ENCODE peak calls at places on chromosomes 11 and 22, in four cellular contexts. F is left cardiac atrium, H is kidney, E is endothelial cell. T is an unnamed sample.

GRCh38 chr22:50294319-50294656 is 13.2 kb downstream of the PLXNB2 start:
- DNase-seq in F (no peak), H (no peak), E (no peak), T (no peak)

GRCh38 chr11:85875505-85875904 is 20.3 kb downstream of the CCDC83 start:
- DNase-seq in F (no peak), H (no peak), E (no peak), T (no peak)

GRCh38 chr11:44188643-44189042 is 93.2 kb downstream of the EXT2 start:
- DNase-seq in F (no peak), H (no peak), E (no peak), T (no peak)

GRCh38 chr11:34566209-34566551 is 52.6 kb upstream of the ELF5 start:
- DNase-seq in F (no peak), H (no peak), E (no peak), T (no peak)

GRCh38 chr11:73314121-73314948 is 6.3 kb downstream of the ARHGEF17 start:
- DNase-seq in F (peak; percentile 62), H (peak; percentile 88), E (no peak), T (peak; percentile 42)

GRCh38 chr11:85694385-85694980 is 8.5 kb upstream of the CCDC89 start:
- DNase-seq in F (no peak), H (no peak), E (no peak), T (no peak)

GRCh38 chr22:47125603-47126002 is 363.2 kb downstream of the TBC1D22A start:
- DNase-seq in F (no peak), H (no peak), E (no peak), T (no peak)

GRCh38 chr11:63985812-63986155 is 454 bp upstream of the OTUB1 start:
- DNase-seq in F (peak; percentile 61), H (peak; percentile 85), E (no peak), T (no peak)

GRCh38 chr22:46735747-46736608 is 2.1 kb downstream of the CERK start:
- DNase-seq in F (no peak), H (peak; percentile 59), E (peak; percentile 32), T (no peak)

GRCh38 chr11:94897330-94897768 is 76.0 kb downstream of the CWC15 start:
- DNase-seq in F (peak; percentile 43), H (no peak), E (peak; percentile 42), T (peak; percentile 38)

GRCh38 chr11:96213500-96213899 is 129.5 kb downstream of the MAML2 start:
- DNase-seq in F (no peak), H (no peak), E (no peak), T (no peak)

GRCh38 chr22:46604306-46604690 is 15.9 kb upstream of the GRAMD4 start:
- DNase-seq in F (no peak), H (no peak), E (no peak), T (no peak)

GRCh38 chr11:95302211-95302610 is 71.2 kb upstream of the SESN3 start:
- DNase-seq in F (no peak), H (no peak), E (no peak), T (no peak)

GRCh38 chr11:28834877-28835276 is 726.7 kb downstream of the METTL15 start:
- DNase-seq in F (no peak), H (no peak), E (no peak), T (no peak)

GRCh38 chr22:45548991-45549736 is 46.5 kb downstream of the FBLN1 start:
- DNase-seq in F (peak; percentile 48), H (peak; percentile 49), E (no peak), T (no peak)

GRCh38 chr11:31442086-31442485 is 67.3 kb downstream of the IMMP1L start:
- DNase-seq in F (no peak), H (no peak), E (no peak), T (peak; percentile 64)

GRCh38 chr11:119509969-119510401 is 87.0 kb upstream of the THY1 start:
- DNase-seq in F (peak; percentile 73), H (no peak), E (no peak), T (no peak)